ENCODE peak calls at places on chromosomes 4 and X, in five cellular contexts. Z, U, M, B and R are unnamed samples.

GRCh38 chr4:33060873-33061542 is 2340.8 kb downstream of the PCDH7 start:
- DNase-seq in U (peak), M (peak), B (peak), Z (peak), R (peak)

GRCh38 chrX:140091276-140091886 is 126.1 kb upstream of the CXorf66 start:
- DNase-seq in B (no peak), M (no peak), U (peak), Z (peak), R (peak)

GRCh38 chr4:148116264-148116663 is 325.9 kb downstream of the NR3C2 start:
- DNase-seq in B (no peak), U (peak), M (peak), Z (no peak), R (no peak)

GRCh38 chrX:136112781-136113180 is 34.6 kb upstream of the FHL1 start:
- DNase-seq in Z (no peak), M (no peak), U (no peak), B (no peak), R (no peak)

GRCh38 chr4:185626798-185627197 is 91.5 kb upstream of the PDLIM3 start:
- DNase-seq in B (no peak), M (no peak), U (no peak), Z (no peak), R (no peak)

GRCh38 chr4:7708981-7709380 is 230.7 kb downstream of the AFAP1 start:
- DNase-seq in Z (no peak), M (no peak), U (peak), B (no peak), R (no peak)

GRCh38 chrX:1442016-1442665 is 10.6 kb downstream of the ASMTL start:
- DNase-seq in Z (peak), B (no peak), U (no peak), M (no peak), R (no peak)

GRCh38 chrX:40172169-40172979 is 74.6 kb upstream of the BCOR start:
- DNase-seq in B (no peak), U (peak), Z (peak), M (peak), R (peak)

GRCh38 chrX:63350551-63350950 is 581 bp downstream of the SPIN4 start:
- DNase-seq in U (peak), B (peak), M (no peak), Z (peak), R (peak)

GRCh38 chrX:71450433-71451106 is 82.3 kb upstream of the OGT start:
- DNase-seq in M (no peak), Z (no peak), B (no peak), U (no peak), R (no peak)

GRCh38 chrX:120463241-120463640 is 5.9 kb downstream of the LAMP2 start:
- DNase-seq in Z (no peak), M (no peak), U (peak), B (no peak), R (no peak)

GRCh38 chr4:105674011-105674410 is 34.5 kb downstream of the INTS12 start:
- DNase-seq in M (no peak), Z (no peak), U (no peak), B (no peak), R (no peak)